ENCODE peak calls at places on chromosomes 1 and 21, in eight cellular contexts. O, F, K, T, B, Z, V and X are unnamed samples.
A peak's percentile ranks its signal among the peaks of the same experiment; 100 is the strongest.

GRCh38 chr21:17514124-17514481 is 1.3 kb downstream of the CXADR start:
- DNase-seq in K (no peak), F (no peak), B (peak; percentile 43), T (no peak), Z (no peak), V (no peak), O (no peak), X (no peak)

GRCh38 chr1:207316622-207317510 is 4.6 kb upstream of the CD55 start:
- DNase-seq in T (no peak), F (no peak), O (no peak), Z (peak; percentile 10), B (no peak), V (no peak), K (no peak), X (peak; percentile 56)

GRCh38 chr1:232267837-232268598 is 361.9 kb downstream of the SIPA1L2 start:
- DNase-seq in Z (no peak), F (no peak), O (no peak), T (no peak), B (no peak), V (no peak), K (no peak), X (no peak)

GRCh38 chr1:209534496-209535250 is 48.8 kb upstream of the CAMK1G start:
- DNase-seq in Z (no peak), O (no peak), B (no peak), V (no peak), F (no peak), K (no peak), T (no peak), X (no peak)

GRCh38 chr1:59814901-59815825 is at the start of gene HOOK1:
- DNase-seq in Z (no peak), V (no peak), B (no peak), K (no peak), F (no peak), T (no peak), O (no peak), X (no peak)

GRCh38 chr1:14571810-14572767 is 26.4 kb upstream of the KAZN start:
- DNase-seq in F (no peak), Z (no peak), O (no peak), V (no peak), K (no peak), T (no peak), B (no peak), X (no peak)

GRCh38 chr1:206489980-206490534 is 17.3 kb upstream of the RASSF5 start:
- DNase-seq in V (peak; percentile 32), F (peak; percentile 30), Z (peak; percentile 69), B (no peak), K (no peak), O (peak; percentile 69), T (peak; percentile 49), X (no peak)

GRCh38 chr1:219938706-219939105 is 10.3 kb upstream of the SLC30A10 start:
- DNase-seq in V (no peak), F (no peak), K (no peak), O (no peak), T (no peak), B (peak; percentile 60), Z (peak; percentile 51), X (no peak)

GRCh38 chr1:11858968-11859871 is 475 bp upstream of the NPPB start:
- DNase-seq in O (peak; percentile 56), V (no peak), T (peak; percentile 60), K (no peak), F (peak; percentile 31), B (no peak), Z (peak; percentile 49), X (no peak)

GRCh38 chr1:214615111-214615510 is 12.1 kb downstream of the CENPF start:
- DNase-seq in B (no peak), O (no peak), T (no peak), K (no peak), Z (peak; percentile 74), F (no peak), V (no peak), X (no peak)

GRCh38 chr1:19009882-19010321 is 53.4 kb upstream of the IFFO2 start:
- DNase-seq in K (no peak), V (no peak), B (peak; percentile 91), Z (peak; percentile 93), O (no peak), F (no peak), T (no peak), X (peak; percentile 54)

GRCh38 chr1:47738560-47739182 is 258.5 kb downstream of the TRABD2B start:
- DNase-seq in O (no peak), F (no peak), V (no peak), T (no peak), K (no peak), Z (peak; percentile 11), B (no peak), X (no peak)

GRCh38 chr1:247812637-247813036 is 11.3 kb downstream of the OR14A16 start:
- DNase-seq in F (no peak), V (no peak), Z (no peak), K (no peak), T (no peak), B (no peak), O (no peak), X (no peak)

GRCh38 chr1:21357161-21357560 is 66.9 kb upstream of the ECE1 start:
- DNase-seq in T (no peak), B (no peak), V (no peak), Z (no peak), K (no peak), O (no peak), F (no peak), X (no peak)

GRCh38 chr1:44985747-44986359 is 542 bp downstream of the EIF2B3 start:
- DNase-seq in F (no peak), V (no peak), O (no peak), K (no peak), B (no peak), Z (peak; percentile 8), T (no peak), X (no peak)

GRCh38 chr1:197920345-197921117 is 3.4 kb downstream of the LHX9 start:
- DNase-seq in V (no peak), K (no peak), O (no peak), Z (no peak), B (no peak), T (no peak), F (no peak), X (no peak)

GRCh38 chr1:87151500-87152421 is 176.9 kb upstream of the LMO4 start:
- DNase-seq in O (peak; percentile 17), Z (peak; percentile 58), B (no peak), V (no peak), T (no peak), F (no peak), K (no peak), X (no peak)

GRCh38 chr21:16040601-16041000 is 310.8 kb downstream of the USP25 start:
- DNase-seq in O (no peak), T (no peak), K (no peak), Z (peak; percentile 55), V (no peak), B (no peak), F (no peak), X (no peak)

GRCh38 chr1:203037509-203038190 is 11.4 kb downstream of the PPFIA4 start:
- DNase-seq in Z (no peak), O (no peak), K (no peak), B (no peak), V (no peak), T (no peak), F (no peak), X (no peak)

GRCh38 chr21:29022141-29022540 is 2.3 kb upstream of the USP16 start:
- DNase-seq in Z (no peak), V (no peak), F (no peak), O (no peak), K (no peak), T (no peak), B (no peak), X (no peak)

GRCh38 chr1:155858805-155859233 is 548 bp upstream of the SYT11 start:
- DNase-seq in B (no peak), F (no peak), V (no peak), O (no peak), T (no peak), Z (no peak), K (no peak), X (no peak)

GRCh38 chr1:247079141-247079874 is 697 bp upstream of the ZNF670 start:
- DNase-seq in F (no peak), T (no peak), B (no peak), K (no peak), Z (no peak), O (no peak), V (no peak), X (no peak)